ENCODE peak calls at places on chromosomes 11 and 22, in ten cellular contexts. J is GM23338, Y is epithelial cell of proximal tubule, N is mucosa of descending colon, X is prostate gland, O is foreskin fibroblast, M is pancreas, P is brain microvascular endothelial cell, G is psoas muscle, T is IMR-90. V is an unnamed sample.

GRCh38 chr22:40995821-40996220 is 44.6 kb downstream of the RBX1 start:
- DNase-seq in O (no peak), Y (no peak), P (no peak), T (no peak), G (no peak), M (no peak), X (no peak), J (no peak), N (no peak), V (no peak)

GRCh38 chr22:46490538-46490937 is 46.9 kb downstream of the CELSR1 start:
- DNase-seq in O (no peak), P (no peak), J (no peak), T (no peak), G (no peak), M (no peak), Y (no peak), X (no peak), N (no peak), V (no peak)

GRCh38 chr11:106959800-106960199 is 58.5 kb downstream of the GUCY1A2 start:
- DNase-seq in Y (no peak), O (no peak), M (no peak), T (no peak), N (no peak), J (no peak), G (no peak), X (no peak), P (peak), V (no peak)

GRCh38 chr22:10778296-10778814 is 4749.6 kb upstream of the OR11H1 start:
- DNase-seq in J (no peak), O (no peak), G (no peak), T (no peak), M (no peak), N (no peak), P (no peak), Y (no peak), X (no peak), V (no peak)

GRCh38 chr11:73530109-73530508 is 67.8 kb downstream of the FAM168A start:
- DNase-seq in G (no peak), N (no peak), T (no peak), O (no peak), J (peak), P (no peak), X (no peak), M (no peak), Y (no peak), V (no peak)

GRCh38 chr11:121459413-121460041 is 6.8 kb upstream of the SORL1-AS1 start:
- DNase-seq in J (no peak), M (no peak), N (no peak), G (no peak), Y (no peak), P (no peak), T (no peak), X (no peak), O (no peak), V (no peak)

GRCh38 chr22:48884292-48884691 is 943.4 kb downstream of the BRD1 start:
- DNase-seq in N (no peak), T (no peak), P (no peak), J (no peak), X (no peak), M (peak), Y (no peak), G (peak), O (no peak), V (no peak)

GRCh38 chr11:3014314-3014938 is 22.3 kb upstream of the NAP1L4 start:
- DNase-seq in Y (no peak), P (no peak), G (no peak), M (no peak), N (peak), T (no peak), O (no peak), J (no peak), X (no peak), V (no peak)

GRCh38 chr11:67239795-67240574 is 26.3 kb upstream of the GRK2 start:
- DNase-seq in O (peak), J (peak), G (peak), Y (peak), X (peak), P (peak), M (peak), T (peak), N (peak), V (peak)

GRCh38 chr11:128456566-128457268 is 130.6 kb downstream of the ETS1 start:
- DNase-seq in G (no peak), O (no peak), T (no peak), Y (no peak), N (no peak), X (no peak), J (no peak), M (no peak), P (no peak), V (no peak)

GRCh38 chr22:32660292-32660691 is 141.2 kb upstream of the TIMP3 start:
- DNase-seq in O (peak), T (peak), J (peak), M (peak), G (peak), Y (no peak), X (peak), N (peak), P (peak), V (peak)

GRCh38 chr11:65125197-65126056 is 3.3 kb downstream of the MRPL49 start:
- DNase-seq in G (no peak), Y (no peak), T (no peak), P (no peak), M (peak), X (no peak), O (no peak), N (no peak), J (no peak), V (no peak)

GRCh38 chr11:90229791-90230190 is 6.9 kb upstream of the CHORDC1 start:
- DNase-seq in M (no peak), Y (no peak), N (no peak), J (no peak), P (peak), G (no peak), T (peak), O (peak), X (no peak), V (no peak)

GRCh38 chr22:42814215-42814614 is 42.9 kb downstream of the ARFGAP3 start:
- DNase-seq in X (no peak), G (no peak), J (no peak), M (no peak), N (no peak), O (no peak), T (no peak), Y (no peak), P (no peak), V (no peak)

GRCh38 chr11:126072141-126072741 is 9.6 kb upstream of the CDON start:
- DNase-seq in M (no peak), Y (no peak), J (peak), G (no peak), O (no peak), T (no peak), X (peak), P (no peak), N (no peak), V (no peak)

GRCh38 chr11:2441171-2441570 is 3.1 kb downstream of the TRPM5 start:
- DNase-seq in Y (no peak), G (peak), X (no peak), P (no peak), M (peak), N (peak), T (no peak), J (no peak), O (no peak), V (no peak)

GRCh38 chr11:65225284-65226102 is 36.3 kb upstream of the POLA2 start:
- DNase-seq in X (peak), J (peak), O (peak), G (no peak), M (no peak), P (peak), T (peak), N (peak), Y (no peak), V (peak)

GRCh38 chr11:85845052-85845631 is 10.0 kb upstream of the CCDC83 start:
- DNase-seq in X (no peak), M (no peak), N (no peak), J (no peak), O (peak), Y (peak), P (no peak), T (peak), G (no peak), V (no peak)

GRCh38 chr11:12900496-12900895 is 108.6 kb upstream of the RASSF10 start:
- DNase-seq in M (no peak), P (peak), X (no peak), Y (peak), T (peak), J (no peak), G (no peak), N (no peak), O (peak), V (no peak)
- H3K4me3 ChIP-seq in M (no peak), P (no peak), X (no peak), Y (no peak), T (no peak), J (no peak), G (no peak), N (no peak), O (no peak), V (no peak)

GRCh38 chr22:36367066-36367465 is 20.7 kb downstream of the MYH9 start:
- DNase-seq in N (no peak), T (no peak), J (no peak), P (no peak), M (no peak), O (peak), G (no peak), X (no peak), Y (no peak), V (no peak)
- H3K4me3 ChIP-seq in N (no peak), T (no peak), J (no peak), P (no peak), M (no peak), O (no peak), G (peak), X (no peak), Y (no peak), V (peak)

DNA sequence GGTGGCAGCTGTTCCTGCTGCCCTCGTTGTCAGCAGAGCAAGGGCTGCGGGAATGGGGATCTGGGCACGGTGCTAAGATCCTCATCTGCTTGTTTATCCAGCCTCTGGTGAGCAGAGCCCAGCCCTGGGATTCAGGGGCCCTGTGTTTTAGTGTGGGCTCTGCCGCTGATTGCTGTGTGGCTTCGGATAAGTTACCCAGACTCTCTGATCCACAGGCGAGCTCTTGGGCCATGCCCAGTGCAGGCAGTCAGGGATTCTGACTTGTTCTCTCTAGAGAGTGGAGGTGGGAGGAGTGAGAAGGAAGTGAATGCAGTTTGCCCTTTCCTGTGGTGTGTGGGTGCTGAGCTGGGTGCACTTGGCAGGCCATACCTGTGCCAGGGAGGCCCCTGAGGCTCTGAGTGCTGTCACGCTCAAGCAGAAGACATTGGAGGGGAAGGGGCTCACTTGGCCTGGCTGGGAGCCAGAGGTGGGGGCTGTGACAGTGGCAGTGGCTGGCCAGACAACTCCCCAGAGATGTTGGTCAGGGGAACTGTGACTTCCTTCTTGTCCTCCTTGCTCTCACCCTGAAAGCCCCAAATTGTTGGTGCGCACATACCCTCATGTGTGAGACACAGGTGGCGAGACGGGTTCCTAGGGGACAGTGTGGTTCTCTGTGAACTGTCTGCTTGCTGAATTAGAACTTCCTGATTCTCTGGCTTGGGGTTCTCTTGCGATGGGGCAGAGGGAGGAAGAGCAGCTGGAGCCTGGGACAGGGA is 43.7 kb downstream of the CD82 start:
- DNase-seq in T (no peak), G (no peak), P (no peak), M (no peak), Y (no peak), X (no peak), J (no peak), N (no peak), O (no peak), V (no peak)
- H3K4me3 ChIP-seq in T (no peak), G (no peak), P (no peak), M (no peak), Y (no peak), X (no peak), J (no peak), N (no peak), O (no peak), V (no peak)

GRCh38 chr11:63551889-63552266 is 11.3 kb downstream of the PLAAT2 start:
- DNase-seq in J (no peak), P (no peak), O (no peak), T (no peak), Y (no peak), X (no peak), G (no peak), M (no peak), N (no peak), V (no peak)
- H3K4me3 ChIP-seq in J (no peak), P (no peak), O (no peak), T (no peak), Y (no peak), X (no peak), G (peak), M (no peak), N (no peak), V (no peak)

GRCh38 chr11:63914896-63915681 is 1.9 kb downstream of the RCOR2 start:
- DNase-seq in Y (no peak), P (no peak), M (peak), N (no peak), G (no peak), J (peak), O (peak), X (no peak), T (no peak), V (no peak)
- H3K4me3 ChIP-seq in Y (no peak), P (no peak), M (no peak), N (no peak), G (no peak), J (peak), O (peak), X (no peak), T (no peak), V (no peak)

GRCh38 chr11:692824-693414 is 2.1 kb downstream of the DEAF1 start:
- DNase-seq in J (no peak), O (peak), M (peak), X (peak), Y (no peak), N (peak), P (no peak), T (no peak), G (no peak), V (no peak)

GRCh38 chr11:695332-695605 is 247 bp upstream of the DEAF1 start:
- DNase-seq in M (no peak), P (no peak), T (no peak), Y (no peak), J (no peak), X (no peak), G (no peak), N (no peak), O (no peak), V (no peak)

GRCh38 chr11:693415-693831 is 1.6 kb downstream of the DEAF1 start:
- DNase-seq in T (no peak), P (no peak), Y (no peak), O (peak), J (no peak), M (no peak), G (no peak), N (peak), X (no peak), V (no peak)

GRCh38 chr11:694563-695331 is at the start of gene DEAF1:
- DNase-seq in J (peak), O (peak), X (peak), G (peak), T (peak), Y (peak), P (peak), N (peak), M (peak), V (peak)

GRCh38 chr11:693887-694562 is 997 bp downstream of the DEAF1 start:
- DNase-seq in G (no peak), O (no peak), X (no peak), M (peak), J (no peak), N (peak), T (no peak), P (no peak), Y (no peak), V (no peak)
- H3K4me3 ChIP-seq in G (peak), O (peak), X (peak), M (no peak), J (peak), N (no peak), T (peak), P (peak), Y (peak), V (peak)

DNA sequence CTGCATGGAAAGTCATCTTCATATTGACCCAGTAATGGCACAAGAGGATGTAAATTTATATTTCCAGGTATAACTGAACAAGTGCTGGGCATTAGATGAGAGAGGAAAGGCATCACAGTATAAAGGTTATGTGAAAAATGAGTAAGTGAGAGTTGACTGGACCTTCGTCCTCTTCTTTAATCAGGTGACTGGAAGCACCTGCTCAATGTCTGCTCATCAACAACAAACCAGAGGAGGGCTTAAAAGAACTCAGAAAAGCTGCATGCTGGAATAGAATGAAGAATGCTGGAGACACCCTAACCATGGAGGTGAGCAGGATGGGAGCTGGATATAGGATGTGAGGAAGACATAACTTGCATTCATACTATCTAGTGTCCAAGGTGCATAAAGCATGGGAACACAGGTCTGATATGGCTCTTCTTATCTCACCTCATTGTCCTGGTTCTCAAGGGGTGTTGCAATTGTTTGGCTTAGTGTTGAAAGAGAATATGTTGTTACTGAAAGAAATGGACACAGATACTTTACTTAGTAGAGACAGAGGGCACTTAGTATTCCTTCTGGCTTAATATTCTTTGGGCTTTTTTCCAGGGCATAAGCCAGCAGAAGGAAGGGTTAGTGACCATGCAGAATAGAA is 7.3 kb upstream of the SLC22A9 start:
- DNase-seq in O (no peak), J (no peak), G (no peak), N (no peak), T (no peak), P (no peak), M (no peak), X (no peak), Y (no peak), V (no peak)
- H3K4me3 ChIP-seq in O (no peak), J (no peak), G (no peak), N (no peak), T (no peak), P (no peak), M (no peak), X (no peak), Y (no peak), V (no peak)

GRCh38 chr11:46116007-46116711 is 5.1 kb downstream of the PHF21A start:
- DNase-seq in T (no peak), P (no peak), X (no peak), M (no peak), O (no peak), N (no peak), J (no peak), G (no peak), Y (no peak), V (no peak)

GRCh38 chr11:46114961-46115360 is 6.3 kb downstream of the PHF21A start:
- DNase-seq in Y (no peak), M (no peak), O (no peak), P (no peak), T (no peak), N (no peak), J (no peak), X (no peak), G (no peak), V (no peak)

GRCh38 chr11:46114378-46114777 is 6.9 kb downstream of the PHF21A start:
- DNase-seq in Y (no peak), J (no peak), T (no peak), G (no peak), X (no peak), M (no peak), P (no peak), O (no peak), N (no peak), V (no peak)

GRCh38 chr11:46108752-46109151 is 12.5 kb downstream of the PHF21A start:
- DNase-seq in Y (no peak), X (no peak), O (no peak), G (no peak), N (no peak), J (no peak), P (no peak), M (no peak), T (no peak), V (no peak)

GRCh38 chr11:46112961-46113617 is 8.2 kb downstream of the PHF21A start:
- DNase-seq in J (peak), M (no peak), Y (no peak), X (peak), T (peak), P (peak), G (no peak), N (no peak), O (peak), V (no peak)
- H3K4me3 ChIP-seq in J (no peak), M (no peak), Y (no peak), X (no peak), T (no peak), P (no peak), G (peak), N (no peak), O (no peak), V (peak)

DNA sequence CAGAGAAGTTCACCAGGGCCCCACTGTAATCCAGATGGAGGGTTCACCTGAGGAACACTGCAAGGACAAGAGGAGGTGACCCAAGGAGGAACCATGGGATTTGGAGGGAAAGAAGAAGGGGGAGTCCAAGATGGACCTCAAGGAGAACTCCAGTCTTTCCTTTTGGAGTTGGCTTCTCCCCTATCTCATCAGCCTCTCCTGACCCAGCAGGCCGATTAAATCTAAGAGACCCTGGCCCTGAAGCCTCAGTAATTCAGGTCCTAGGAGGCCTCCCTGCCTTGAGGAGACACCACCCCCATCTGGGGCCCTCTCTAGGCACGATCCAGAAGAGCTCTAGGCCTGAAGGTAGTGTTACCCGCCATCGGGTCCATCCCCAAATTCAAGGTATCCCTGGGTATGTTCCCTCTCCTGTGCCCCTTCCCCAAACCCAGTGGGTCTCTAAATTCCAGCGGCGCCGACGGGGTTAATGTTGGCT is 15.1 kb upstream of the DGKZ start:
- DNase-seq in Y (no peak), T (no peak), J (no peak), M (no peak), N (no peak), P (no peak), O (no peak), X (no peak), G (no peak), V (no peak)
- H3K4me3 ChIP-seq in Y (no peak), T (no peak), J (peak), M (no peak), N (no peak), P (no peak), O (no peak), X (peak), G (peak), V (peak)

GRCh38 chr22:17368727-17369552 is at the start of gene CECR2:
- DNase-seq in T (no peak), Y (no peak), M (peak), N (peak), P (no peak), X (no peak), G (peak), J (peak), O (peak), V (peak)
- H3K4me3 ChIP-seq in T (no peak), Y (peak), M (peak), N (no peak), P (no peak), X (peak), G (peak), J (peak), O (no peak), V (peak)